ENCODE peak calls at places on chromosomes 7 and 10, in four cellular contexts. H, U, C and F are unnamed samples.

GRCh38 chr7:132966731-132967130 is 115.2 kb downstream of the CHCHD3 start:
- DNase-seq in H (no peak), U (no peak), C (no peak), F (peak)

GRCh38 chr10:71966046-71967004 is 2.1 kb downstream of the CHST3 start:
- DNase-seq in H (no peak), U (no peak), C (peak), F (peak)

GRCh38 chr7:99127636-99128035 is 16.3 kb downstream of the SMURF1 start:
- DNase-seq in H (no peak), U (no peak), C (peak), F (no peak)

GRCh38 chr10:131842351-131843088 is 58.3 kb upstream of the PPP2R2D start:
- DNase-seq in H (no peak), U (no peak), C (no peak), F (no peak)

GRCh38 chr10:104622598-104623209 is 18.4 kb upstream of the SORCS3 start:
- DNase-seq in H (peak), U (no peak), C (no peak), F (peak)

GRCh38 chr7:98995523-98996161 is 117.3 kb downstream of the TRRAP start:
- DNase-seq in H (no peak), U (no peak), C (no peak), F (no peak)

GRCh38 chr10:22620140-22620857 is 94.1 kb downstream of the PIP4K2A start:
- DNase-seq in H (no peak), U (peak), C (peak), F (peak)

GRCh38 chr10:132387723-132388210 is 9.2 kb upstream of the PWWP2B start:
- DNase-seq in H (peak), U (peak), C (peak), F (peak)

GRCh38 chr10:119595715-119596515 is 849 bp downstream of the TIAL1 start:
- DNase-seq in H (peak), U (peak), C (peak), F (peak)

GRCh38 chr10:70733051-70733450 is 52.1 kb downstream of the TBATA start:
- DNase-seq in H (no peak), U (no peak), C (peak), F (no peak)

GRCh38 chr7:19294629-19295028 is 149.4 kb upstream of the FERD3L start:
- DNase-seq in H (no peak), U (no peak), C (peak), F (no peak)

GRCh38 chr10:101569838-101570763 is 18.0 kb downstream of the POLL start:
- DNase-seq in H (peak), U (peak), C (peak), F (peak)

GRCh38 chr7:106009511-106010226 is 46.6 kb downstream of the CDHR3 start:
- DNase-seq in H (peak), U (peak), C (peak), F (peak)

GRCh38 chr7:44707558-44708230 is 41.0 kb upstream of the ZMIZ2 start:
- DNase-seq in H (no peak), U (no peak), C (no peak), F (no peak)

GRCh38 chr10:74244097-74244685 is 93.2 kb downstream of the ADK start:
- DNase-seq in H (peak), U (no peak), C (peak), F (peak)

GRCh38 chr10:103845983-103846382 is 9.4 kb downstream of the SH3PXD2A start:
- DNase-seq in H (peak), U (peak), C (no peak), F (no peak)

GRCh38 chr7:43929529-43930457 is 3.6 kb downstream of the UBE2D4 start:
- DNase-seq in H (no peak), U (no peak), C (no peak), F (no peak)

GRCh38 chr10:13717571-13717935 is 130.8 kb downstream of the PRPF18 start:
- DNase-seq in H (no peak), U (no peak), C (no peak), F (no peak)

GRCh38 chr7:50477640-50478039 is 27.5 kb upstream of the FIGNL1 start:
- DNase-seq in H (no peak), U (no peak), C (no peak), F (no peak)

GRCh38 chr7:2191026-2191425 is 41.7 kb downstream of the MAD1L1 start:
- DNase-seq in H (no peak), U (no peak), C (no peak), F (peak)

GRCh38 chr7:32591938-32592337 is 96.6 kb downstream of the AVL9 start:
- DNase-seq in H (no peak), U (no peak), C (no peak), F (peak)

GRCh38 chr10:74808501-74808900 is 17.9 kb upstream of the KAT6B start:
- DNase-seq in H (no peak), U (no peak), C (no peak), F (no peak)

GRCh38 chr10:30553625-30554442 is 75.7 kb downstream of the LYZL2 start:
- DNase-seq in H (no peak), U (peak), C (peak), F (peak)

GRCh38 chr7:145729701-145730100 is 386.9 kb upstream of the CNTNAP2 start:
- DNase-seq in H (no peak), U (no peak), C (no peak), F (no peak)

GRCh38 chr10:14356921-14357320 is 26.2 kb upstream of the FRMD4A start:
- DNase-seq in H (no peak), U (no peak), C (peak), F (peak)

GRCh38 chr7:137829337-137829992 is 17.3 kb downstream of the DGKI start:
- DNase-seq in H (no peak), U (no peak), C (no peak), F (no peak)

GRCh38 chr7:8418627-8419245 is 14.7 kb upstream of the NXPH1 start:
- DNase-seq in H (peak), U (no peak), C (peak), F (peak)

GRCh38 chr7:105909742-105910141 is 33.3 kb upstream of the ATXN7L1 start:
- DNase-seq in H (no peak), U (no peak), C (no peak), F (no peak)

GRCh38 chr7:131897016-131897789 is 340.8 kb upstream of the PODXL start:
- DNase-seq in H (no peak), U (no peak), C (peak), F (peak)

GRCh38 chr10:110919349-110919931 is at the start of gene SHOC2:
- DNase-seq in H (no peak), U (peak), C (peak), F (peak)

GRCh38 chr7:128403676-128404075 is 6.1 kb downstream of the IMPDH1 start:
- DNase-seq in H (no peak), U (no peak), C (no peak), F (no peak)

GRCh38 chr10:79443338-79444242 is 1.8 kb downstream of the ZCCHC24 start:
- DNase-seq in H (no peak), U (no peak), C (no peak), F (no peak)

GRCh38 chr7:5470721-5471311 is 47.2 kb upstream of the TNRC18 start:
- DNase-seq in H (no peak), U (no peak), C (no peak), F (peak)

GRCh38 chr7:47482013-47482761 is 99.7 kb downstream of the TNS3 start:
- DNase-seq in H (no peak), U (no peak), C (peak), F (peak)

GRCh38 chr10:13382759-13383753 is 35.0 kb upstream of the SEPHS1 start:
- DNase-seq in H (no peak), U (peak), C (no peak), F (peak)

GRCh38 chr10:30553018-30553624 is 76.4 kb downstream of the LYZL2 start:
- DNase-seq in H (no peak), U (no peak), C (no peak), F (no peak)

GRCh38 chr7:149624419-149625338 is 127.1 kb upstream of the ZNF746 start:
- DNase-seq in H (peak), U (peak), C (peak), F (peak)

GRCh38 chr7:139745330-139746143 is 32.3 kb downstream of the HIPK2 start:
- DNase-seq in H (no peak), U (no peak), C (peak), F (no peak)

GRCh38 chr7:31398815-31399214 is 58.3 kb upstream of the NEUROD6 start:
- DNase-seq in H (no peak), U (no peak), C (no peak), F (no peak)